ENCODE peak calls at places on chromosomes 13 and 19, in nine cellular contexts. Q is adipocyte; U is EL; N is EH; R is CD8-positive, alpha-beta memory T cell; F is activated naive CD8-positive, alpha-beta T cell treated with anti-CD3 and anti-CD28 coated beads, Interleukin-2, amount 50 U/mL, for 24 hours; D is CD4-positive, alpha-beta T cell; T is AG20443; V is SK-N-SH. H is an unnamed sample.

GRCh38 chr19:15149704-15150103 is 42.5 kb downstream of the SYDE1 start:
- DNase-seq in Q (no peak), U (no peak), N (no peak), R (no peak), F (no peak), D (no peak), T (no peak), V (no peak), H (no peak)

GRCh38 chr19:41302624-41303351 is 7.2 kb upstream of the CCDC97 start:
- DNase-seq in Q (no peak), U (no peak), N (no peak), R (peak; percentile 78), F (peak; percentile 80), D (no peak), T (no peak), V (no peak), H (peak; percentile 95)

GRCh38 chr19:41373993-41374392 is 2.3 kb upstream of the TMEM91 start:
- DNase-seq in Q (peak; percentile 97), U (peak; percentile 92), N (peak; percentile 90), R (no peak), F (no peak), D (no peak), T (peak; percentile 84), V (peak; percentile 94), H (no peak)

GRCh38 chr19:19053508-19054314 is 10.1 kb upstream of the SLC25A42 start:
- DNase-seq in Q (peak; percentile 61), U (peak; percentile 51), N (peak; percentile 66), R (peak; percentile 64), F (peak; percentile 63), D (peak; percentile 42), T (peak; percentile 68), V (peak; percentile 82), H (peak; percentile 58)

GRCh38 chr19:16075430-16076153 is 703 bp upstream of the TPM4 start:
- DNase-seq in Q (no peak), U (no peak), N (peak; percentile 27), R (no peak), F (no peak), D (no peak), T (no peak), V (no peak), H (no peak)

GRCh38 chr19:36151144-36152051 is 849 bp downstream of the COX7A1 start:
- DNase-seq in Q (no peak), U (no peak), N (peak; percentile 37), R (no peak), F (no peak), D (no peak), T (peak; percentile 72), V (no peak), H (no peak)

GRCh38 chr13:27969073-27969865 is at the start of gene CDX2:
- DNase-seq in Q (no peak), U (no peak), N (no peak), R (no peak), F (no peak), D (no peak), T (no peak), V (peak; percentile 22), H (no peak)

GRCh38 chr13:41658057-41658642 is 200.8 kb downstream of the RGCC start:
- DNase-seq in Q (peak; percentile 93), U (peak; percentile 23), N (peak; percentile 62), R (no peak), F (no peak), D (no peak), T (no peak), V (no peak), H (no peak)

GRCh38 chr19:8552810-8553209 is 24.4 kb downstream of the MYO1F start:
- DNase-seq in Q (no peak), U (peak; percentile 43), N (peak; percentile 24), R (no peak), F (no peak), D (no peak), T (no peak), V (peak; percentile 79), H (no peak)

GRCh38 chr19:2714531-2715269 is 6.5 kb downstream of the DIRAS1 start:
- DNase-seq in Q (no peak), U (no peak), N (no peak), R (no peak), F (no peak), D (no peak), T (no peak), V (no peak), H (no peak)

GRCh38 chr19:56671613-56671994 is at the start of gene ZNF835:
- DNase-seq in Q (no peak), U (peak; percentile 4), N (no peak), R (peak; percentile 58), F (peak; percentile 82), D (peak; percentile 76), T (peak; percentile 65), V (peak; percentile 94), H (peak; percentile 87)

GRCh38 chr19:10981496-10981895 is 20.7 kb downstream of the SMARCA4 start:
- DNase-seq in Q (peak; percentile 7), U (peak; percentile 24), N (peak; percentile 55), R (no peak), F (no peak), D (no peak), T (no peak), V (no peak), H (no peak)

GRCh38 chr19:35266904-35267817 is 1.6 kb upstream of the USF2 start:
- DNase-seq in Q (peak; percentile 73), U (peak; percentile 35), N (peak; percentile 48), R (peak; percentile 20), F (peak; percentile 49), D (no peak), T (peak; percentile 57), V (peak; percentile 68), H (peak; percentile 13)

GRCh38 chr19:10718205-10719196 is 622 bp downstream of the DNM2 start:
- DNase-seq in Q (peak; percentile 79), U (no peak), N (peak; percentile 51), R (peak; percentile 39), F (peak; percentile 71), D (peak; percentile 31), T (peak; percentile 71), V (peak; percentile 70), H (peak; percentile 54)

GRCh38 chr19:13692096-13692495 is 72.2 kb upstream of the MRI1 start:
- DNase-seq in Q (peak; percentile 25), U (peak; percentile 65), N (peak; percentile 29), R (no peak), F (no peak), D (no peak), T (peak; percentile 67), V (no peak), H (no peak)

GRCh38 chr19:3665681-3666544 is 34.4 kb downstream of the PIP5K1C start:
- DNase-seq in Q (peak; percentile 67), U (peak; percentile 28), N (peak; percentile 53), R (peak; percentile 68), F (peak; percentile 82), D (peak; percentile 64), T (peak; percentile 89), V (peak; percentile 96), H (peak; percentile 75)

GRCh38 chr19:8238251-8238650 is 29.1 kb downstream of the CERS4 start:
- DNase-seq in Q (no peak), U (no peak), N (no peak), R (no peak), F (no peak), D (no peak), T (no peak), V (no peak), H (no peak)

GRCh38 chr13:67130444-67130843 is 99.7 kb downstream of the PCDH9 start:
- DNase-seq in Q (no peak), U (no peak), N (no peak), R (no peak), F (no peak), D (no peak), T (no peak), V (no peak), H (no peak)

GRCh38 chr13:59890064-59890463 is 273.7 kb downstream of the DIAPH3 start:
- DNase-seq in Q (peak; percentile 39), U (no peak), N (peak; percentile 17), R (no peak), F (no peak), D (no peak), T (no peak), V (no peak), H (no peak)

GRCh38 chr13:45055198-45055901 is 65.0 kb upstream of the GTF2F2 start:
- DNase-seq in Q (peak; percentile 78), U (peak; percentile 89), N (peak; percentile 91), R (no peak), F (peak; percentile 59), D (no peak), T (peak; percentile 79), V (no peak), H (no peak)

GRCh38 chr19:32858155-32858554 is 11.4 kb downstream of the SLC7A9 start:
- DNase-seq in Q (no peak), U (no peak), N (no peak), R (no peak), F (no peak), D (no peak), T (no peak), V (no peak), H (no peak)

GRCh38 chr13:49958321-49958720 is 22.2 kb upstream of the SPRYD7 start:
- DNase-seq in Q (peak; percentile 31), U (no peak), N (peak; percentile 71), R (no peak), F (no peak), D (no peak), T (no peak), V (no peak), H (no peak)

GRCh38 chr13:25276748-25277147 is 10.5 kb downstream of the MTMR6 start:
- DNase-seq in Q (no peak), U (peak; percentile 29), N (peak; percentile 41), R (no peak), F (no peak), D (no peak), T (no peak), V (no peak), H (no peak)

GRCh38 chr19:1839658-1840540 is 8.4 kb downstream of the REXO1 start:
- DNase-seq in Q (no peak), U (no peak), N (no peak), R (no peak), F (no peak), D (no peak), T (no peak), V (no peak), H (no peak)

GRCh38 chr19:2524840-2525723 is 49.2 kb downstream of the GADD45B start:
- DNase-seq in Q (peak; percentile 74), U (peak; percentile 87), N (peak; percentile 90), R (no peak), F (no peak), D (no peak), T (peak; percentile 82), V (no peak), H (no peak)

GRCh38 chr13:100542546-100543156 is 45.9 kb downstream of the GGACT start:
- DNase-seq in Q (peak; percentile 77), U (peak; percentile 34), N (peak; percentile 47), R (no peak), F (no peak), D (no peak), T (peak; percentile 57), V (no peak), H (peak; percentile 23)

GRCh38 chr13:111936267-111936925 is 130.6 kb upstream of the SOX1 start:
- DNase-seq in Q (no peak), U (no peak), N (no peak), R (no peak), F (no peak), D (no peak), T (no peak), V (no peak), H (no peak)

GRCh38 chr19:1650627-1651009 is 1.8 kb downstream of the TCF3 start:
- DNase-seq in Q (peak; percentile 53), U (peak; percentile 21), N (peak; percentile 24), R (no peak), F (peak; percentile 27), D (peak; percentile 20), T (no peak), V (peak; percentile 67), H (peak; percentile 35)

GRCh38 chr13:23020246-23020843 is 160.4 kb upstream of the SGCG start:
- DNase-seq in Q (peak; percentile 72), U (peak; percentile 44), N (peak; percentile 58), R (no peak), F (peak; percentile 16), D (no peak), T (peak; percentile 54), V (peak; percentile 38), H (peak; percentile 4)

GRCh38 chr19:1871630-1872029 is 8.3 kb upstream of the KLF16 start:
- DNase-seq in Q (no peak), U (no peak), N (no peak), R (no peak), F (no peak), D (no peak), T (no peak), V (no peak), H (no peak)

GRCh38 chr13:46893221-46893620 is 3.6 kb downstream of the HTR2A start:
- DNase-seq in Q (no peak), U (no peak), N (no peak), R (no peak), F (no peak), D (no peak), T (no peak), V (no peak), H (no peak)